ENCODE peak calls at places on chromosomes 7 and 10, in six cellular contexts. Q is tibial nerve; S is NCI-H2171; F is stimulated activated naive B cell treated with anti-CD40 and anti-IgM and Interleukin-4, amounts not matched to agents 10 μg/mL and 1 μg/mL and 100 μg/mL, for 72 hours; D is substantia nigra; E is activated CD8-positive, alpha-beta memory T cell treated with anti-CD3 and anti-CD28 coated beads for 48 hours. K is an unnamed sample.

GRCh38 chr10:14414901-14415300 is 84.2 kb upstream of the FRMD4A start:
- DNase-seq in E (no peak), F (no peak), S (no peak), Q (no peak), D (no peak), K (no peak)

GRCh38 chr10:66752714-66753113 is 173.1 kb upstream of the LRRTM3 start:
- DNase-seq in Q (no peak), S (no peak), F (no peak), D (no peak), E (no peak), K (no peak)

GRCh38 chr10:52400564-52400963 is 86.5 kb downstream of the DKK1 start:
- DNase-seq in E (no peak), Q (no peak), D (no peak), F (no peak), S (no peak), K (no peak)

GRCh38 chr7:45697576-45698136 is 123.5 kb downstream of the ADCY1 start:
- DNase-seq in F (no peak), Q (no peak), E (no peak), S (no peak), D (no peak), K (no peak)

GRCh38 chr7:101705327-101705726 is 76.2 kb upstream of the MYL10 start:
- DNase-seq in Q (no peak), D (no peak), E (no peak), F (no peak), S (no peak), K (no peak)

GRCh38 chr10:58771850-58772249 is 259.2 kb downstream of the BICC1 start:
- DNase-seq in S (no peak), Q (no peak), D (no peak), E (no peak), F (no peak), K (no peak)

GRCh38 chr7:154987571-154987970 is 15.4 kb downstream of the PAXIP1 start:
- DNase-seq in Q (no peak), S (no peak), D (no peak), F (no peak), E (no peak), K (no peak)

GRCh38 chr10:133262696-133263095 is 14.0 kb downstream of the ADAM8 start:
- DNase-seq in D (no peak), E (no peak), S (peak), F (no peak), Q (no peak), K (no peak)

GRCh38 chr7:69403169-69403568 is 195.1 kb upstream of the AUTS2 start:
- DNase-seq in F (no peak), E (no peak), D (peak), S (peak), Q (no peak), K (no peak)

GRCh38 chr7:137402535-137403258 is 59.2 kb upstream of the PTN start:
- DNase-seq in F (no peak), D (no peak), S (no peak), E (no peak), Q (no peak), K (no peak)

GRCh38 chr7:121027761-121028681 is 39.5 kb downstream of the CPED1 start:
- DNase-seq in Q (no peak), F (no peak), S (no peak), D (no peak), E (no peak), K (no peak)

GRCh38 chr7:2353650-2354172 is 916 bp upstream of the EIF3B start:
- DNase-seq in E (peak), D (peak), Q (peak), S (peak), F (peak), K (peak)

GRCh38 chr10:97426776-97427570 is 982 bp downstream of the PGAM1 start:
- DNase-seq in E (no peak), S (no peak), F (no peak), Q (no peak), D (no peak), K (peak)

GRCh38 chr10:16521311-16522016 is at the start of gene C1QL3:
- DNase-seq in E (no peak), S (no peak), F (peak), Q (no peak), D (no peak), K (no peak)

GRCh38 chr7:42694894-42695553 is 216.8 kb downstream of the C7orf25 start:
- DNase-seq in S (no peak), E (no peak), F (no peak), D (no peak), Q (no peak), K (no peak)

GRCh38 chr7:133853706-133854276 is 273.3 kb upstream of the LRGUK start:
- DNase-seq in D (no peak), Q (no peak), E (no peak), S (peak), F (peak), K (no peak)

GRCh38 chr7:142873871-142874270 is 11.7 kb downstream of the TRPV6 start:
- DNase-seq in S (no peak), D (no peak), Q (no peak), F (no peak), E (no peak), K (no peak)

GRCh38 chr10:102085336-102085735 is 20.2 kb downstream of the HPS6 start:
- DNase-seq in D (no peak), F (no peak), S (no peak), Q (no peak), E (no peak), K (no peak)

GRCh38 chr7:95736635-95737034 is 35.7 kb upstream of the DYNC1I1 start:
- DNase-seq in F (no peak), D (no peak), E (no peak), S (no peak), Q (no peak), K (no peak)

GRCh38 chr10:116848032-116848911 is 1.0 kb upstream of the ENO4 start:
- DNase-seq in E (no peak), F (peak), Q (no peak), S (no peak), D (no peak), K (no peak)

GRCh38 chr7:106421181-106421762 is 136.5 kb upstream of the NAMPT start:
- DNase-seq in E (no peak), F (no peak), D (peak), S (no peak), Q (peak), K (peak)

GRCh38 chr10:103069453-103070331 is 123.4 kb downstream of the NT5C2 start:
- DNase-seq in F (peak), S (peak), D (no peak), Q (peak), E (peak), K (no peak)